ENCODE peak calls at places on chromosome 6, in eight cellular contexts. I is psoas muscle, Z is lower leg skin, T is left lung, G is heart right ventricle, M is fibroblast of lung, D is AG04450, R is fibroblast of pulmonary artery. X is an unnamed sample.

GRCh38 chr6:93419304-93420162 is at the start of gene EPHA7:
- DNase-seq in I (peak), Z (peak), T (peak), G (peak), M (peak), D (peak), R (peak), X (no peak)

GRCh38 chr6:12288211-12288618 is 1.9 kb upstream of the EDN1 start:
- DNase-seq in I (no peak), Z (no peak), T (peak), G (no peak), M (no peak), D (no peak), R (no peak), X (no peak)

GRCh38 chr6:106087548-106088325 is 1.6 kb downstream of the PRDM1 start:
- DNase-seq in I (no peak), Z (no peak), T (no peak), G (peak), M (peak), D (no peak), R (peak), X (no peak)

GRCh38 chr6:9537381-9537780 is 877.5 kb downstream of the TFAP2A start:
- DNase-seq in I (no peak), Z (no peak), T (no peak), G (no peak), M (peak), D (no peak), R (peak), X (no peak)

GRCh38 chr6:154738561-154738961 is 5.3 kb downstream of the SCAF8 start:
- DNase-seq in I (no peak), Z (no peak), T (no peak), G (no peak), M (peak), D (no peak), R (peak), X (no peak)

GRCh38 chr6:83633149-83633548 is 75.8 kb downstream of the SNAP91 start:
- DNase-seq in I (no peak), Z (no peak), T (no peak), G (no peak), M (no peak), D (no peak), R (no peak), X (no peak)

GRCh38 chr6:122449084-122449483 is 22.5 kb downstream of the SERINC1 start:
- DNase-seq in I (no peak), Z (no peak), T (no peak), G (no peak), M (no peak), D (no peak), R (no peak), X (no peak)

GRCh38 chr6:167129588-167129987 is 6.7 kb downstream of the CCR6 start:
- DNase-seq in I (no peak), Z (no peak), T (no peak), G (no peak), M (no peak), D (no peak), R (no peak), X (no peak)

GRCh38 chr6:43883698-43884659 is 114.0 kb downstream of the VEGFA start:
- DNase-seq in I (no peak), Z (no peak), T (peak), G (no peak), M (no peak), D (no peak), R (no peak), X (no peak)

GRCh38 chr6:43886067-43886461 is 116.1 kb downstream of the VEGFA start:
- DNase-seq in I (no peak), Z (no peak), T (peak), G (no peak), M (no peak), D (no peak), R (no peak), X (no peak)

GRCh38 chr6:43884660-43885022 is 114.6 kb downstream of the VEGFA start:
- DNase-seq in I (no peak), Z (no peak), T (peak), G (no peak), M (no peak), D (no peak), R (no peak), X (no peak)

GRCh38 chr6:43886717-43887339 is 116.8 kb downstream of the VEGFA start:
- DNase-seq in I (no peak), Z (no peak), T (peak), G (no peak), M (no peak), D (no peak), R (no peak), X (no peak)

GRCh38 chr6:43885399-43886066 is 115.5 kb downstream of the VEGFA start:
- DNase-seq in I (no peak), Z (no peak), T (peak), G (no peak), M (no peak), D (no peak), R (no peak), X (no peak)
- TF ChIP-seq CTCF in I (no peak), Z (no peak), T (no peak), G (no peak), M (no peak), D (no peak), R (no peak), X (no peak)

DNA sequence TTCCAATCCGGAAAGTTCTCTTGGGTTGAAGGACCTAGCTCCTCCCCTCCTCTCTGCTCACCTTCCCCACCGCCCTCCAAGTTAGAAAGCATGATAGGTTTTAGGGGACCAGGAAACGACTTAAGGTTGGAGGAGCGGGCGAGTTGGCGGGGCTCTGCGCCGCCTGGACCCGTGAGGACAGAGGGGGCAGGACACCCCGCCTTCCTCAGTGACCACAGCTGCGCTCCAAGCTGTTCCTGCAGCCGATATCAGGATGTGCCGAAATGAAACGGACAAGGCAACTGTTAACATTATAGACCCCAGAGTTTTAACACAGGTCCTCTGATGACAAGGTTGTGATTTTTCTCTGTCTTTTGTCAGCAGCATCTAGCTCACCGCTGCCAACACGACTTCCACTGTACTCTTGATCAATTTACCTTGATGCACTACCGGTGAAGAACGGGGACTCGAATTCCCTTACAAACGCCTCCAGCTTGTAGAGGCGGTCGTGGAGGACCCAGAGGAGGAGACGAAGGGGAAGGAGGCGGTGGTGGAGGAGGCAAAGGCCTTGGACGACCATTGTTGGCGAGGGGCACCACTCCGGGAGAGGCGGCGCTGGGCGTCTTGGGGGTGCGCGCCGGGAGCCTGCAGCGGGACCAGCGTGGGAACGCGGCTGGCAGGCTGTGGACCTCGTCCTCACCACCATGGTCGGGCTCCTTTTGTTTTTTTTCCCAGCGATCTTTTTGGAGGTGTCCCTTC is at the start of gene GRM1:
- DNase-seq in I (peak), Z (no peak), T (peak), G (no peak), M (no peak), D (no peak), R (no peak), X (no peak)
- H3K4me3 ChIP-seq in I (no peak), Z (no peak), T (no peak), G (no peak), M (no peak), D (no peak), R (peak), X (no peak)

GRCh38 chr6:156146891-156147290 is 630.3 kb upstream of the ARID1B start:
- DNase-seq in I (no peak), Z (no peak), T (peak), G (no peak), M (no peak), D (no peak), R (no peak), X (no peak)
- TF ChIP-seq CTCF in I (no peak), Z (no peak), T (no peak), G (no peak), M (no peak), D (no peak), R (no peak), X (no peak)

GRCh38 chr6:75493400-75494064 is at the start of gene FILIP1:
- DNase-seq in I (peak), Z (no peak), T (no peak), G (peak), M (no peak), D (peak), R (peak), X (no peak)

GRCh38 chr6:75489025-75489424 is 4.6 kb downstream of the FILIP1 start:
- DNase-seq in I (no peak), Z (no peak), T (no peak), G (no peak), M (peak), D (no peak), R (peak), X (no peak)

GRCh38 chr6:75492769-75493168 is 831 bp downstream of the FILIP1 start:
- DNase-seq in I (no peak), Z (no peak), T (no peak), G (no peak), M (no peak), D (no peak), R (no peak), X (no peak)

GRCh38 chr6:75494290-75494689 is 690 bp upstream of the FILIP1 start:
- DNase-seq in I (no peak), Z (no peak), T (no peak), G (no peak), M (no peak), D (no peak), R (no peak), X (no peak)

DNA sequence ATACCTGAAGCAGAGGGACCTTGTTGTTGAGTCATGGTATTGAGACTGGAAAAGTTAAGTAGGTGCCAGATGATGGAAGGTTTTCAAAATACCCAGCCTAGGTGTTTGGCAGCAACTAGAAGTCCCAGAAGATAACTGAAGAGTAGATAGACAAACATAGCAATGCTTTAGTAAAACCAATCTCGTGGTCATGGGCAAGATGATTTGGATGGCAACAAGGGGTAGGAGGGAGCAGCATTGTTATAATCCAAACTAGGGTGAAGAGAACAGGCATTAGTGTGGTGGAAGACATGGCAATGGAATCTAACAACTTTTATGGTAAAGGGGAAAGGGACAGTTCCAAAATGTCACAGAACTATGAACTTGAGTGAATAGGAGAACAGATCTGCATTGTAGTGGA is 2.3 kb downstream of the FILIP1 start:
- DNase-seq in I (no peak), Z (no peak), T (no peak), G (peak), M (no peak), D (no peak), R (no peak), X (no peak)
- H3K4me3 ChIP-seq in I (peak), Z (no peak), T (peak), G (peak), M (no peak), D (no peak), R (no peak), X (no peak)

GRCh38 chr6:135497412-135498177 is at the start of gene AHI1:
- DNase-seq in I (peak), Z (peak), T (peak), G (peak), M (peak), D (peak), R (peak), X (peak)
- TF ChIP-seq CTCF in I (no peak), Z (peak), T (peak), G (peak), M (no peak), D (no peak), R (no peak), X (peak)